ENCODE peak calls at places on chromosome 9, in five cellular contexts. R is IMR-90, I is HepG2, J is K562, X is HCT116. B is an unnamed sample.

GRCh38 chr9:70602364-70603019 is 188.0 kb upstream of the KLF9 start:
- DNase-seq in R (peak; percentile 91), I (peak; percentile 64), J (peak; percentile 55), X (peak; percentile 65), B (peak; percentile 34)

GRCh38 chr9:72390896-72391295 is 25.9 kb upstream of the ZFAND5 start:
- DNase-seq in R (no peak), I (no peak), J (no peak), X (no peak), B (no peak)

GRCh38 chr9:17159469-17159868 is 24.6 kb downstream of the CNTLN start:
- DNase-seq in R (no peak), I (no peak), J (no peak), X (no peak), B (no peak)

GRCh38 chr9:89755835-89756234 is 151.0 kb downstream of the GADD45G start:
- DNase-seq in R (peak; percentile 18), I (no peak), J (no peak), X (no peak), B (no peak)

GRCh38 chr9:105993051-105993854 is 298.9 kb downstream of the TMEM38B start:
- DNase-seq in R (no peak), I (no peak), J (no peak), X (no peak), B (no peak)

GRCh38 chr9:11701706-11702105 is 991.5 kb upstream of the TYRP1 start:
- DNase-seq in R (no peak), I (no peak), J (no peak), X (no peak), B (no peak)

GRCh38 chr9:107425110-107426025 is 64.2 kb downstream of the KLF4 start:
- DNase-seq in R (peak; percentile 19), I (peak; percentile 50), J (peak; percentile 54), X (peak; percentile 50), B (no peak)

GRCh38 chr9:112696461-112696860 is 21.5 kb downstream of the INIP start:
- DNase-seq in R (no peak), I (no peak), J (no peak), X (no peak), B (no peak)

GRCh38 chr9:93064392-93065124 is 6.1 kb downstream of the SUSD3 start:
- DNase-seq in R (no peak), I (no peak), J (peak; percentile 69), X (no peak), B (peak; percentile 94)

GRCh38 chr9:74846771-74847170 is 41.0 kb downstream of the TRPM6 start:
- DNase-seq in R (peak; percentile 6), I (peak; percentile 4), J (no peak), X (no peak), B (no peak)

GRCh38 chr9:75183293-75183692 is 95.0 kb downstream of the OSTF1 start:
- DNase-seq in R (no peak), I (no peak), J (no peak), X (no peak), B (no peak)

GRCh38 chr9:105656131-105656921 is 5.9 kb upstream of the TAL2 start:
- DNase-seq in R (no peak), I (no peak), J (peak; percentile 83), X (no peak), B (no peak)

GRCh38 chr9:121718063-121718462 is 66.6 kb downstream of the DAB2IP start:
- DNase-seq in R (peak; percentile 65), I (no peak), J (no peak), X (no peak), B (no peak)

GRCh38 chr9:126695186-126696090 is 81.7 kb downstream of the LMX1B start:
- DNase-seq in R (no peak), I (no peak), J (no peak), X (no peak), B (no peak)

GRCh38 chr9:86175743-86176456 is 76.5 kb upstream of the GOLM1 start:
- DNase-seq in R (no peak), I (no peak), J (no peak), X (no peak), B (no peak)

GRCh38 chr9:5499889-5500398 is 10.4 kb upstream of the PDCD1LG2 start:
- DNase-seq in R (peak; percentile 68), I (no peak), J (peak; percentile 24), X (no peak), B (no peak)

GRCh38 chr9:130383979-130384676 is 60.6 kb upstream of the ASS1 start:
- DNase-seq in R (no peak), I (no peak), J (no peak), X (no peak), B (no peak)

GRCh38 chr9:14296462-14296861 is 17.5 kb downstream of the NFIB start:
- DNase-seq in R (no peak), I (no peak), J (no peak), X (no peak), B (no peak)

GRCh38 chr9:73577867-73578266 is 426.2 kb downstream of the ANXA1 start:
- DNase-seq in R (no peak), I (no peak), J (no peak), X (no peak), B (no peak)

GRCh38 chr9:134570726-134571325 is 70.8 kb upstream of the COL5A1 start:
- DNase-seq in R (no peak), I (no peak), J (no peak), X (no peak), B (no peak)

GRCh38 chr9:69254223-69254622 is 70.8 kb upstream of the ENTREP1 start:
- DNase-seq in R (no peak), I (no peak), J (no peak), X (no peak), B (no peak)

GRCh38 chr9:2691626-2692025 is 25.7 kb upstream of the KCNV2 start:
- DNase-seq in R (peak; percentile 2), I (no peak), J (no peak), X (no peak), B (no peak)

GRCh38 chr9:124694394-124695279 is 76.5 kb downstream of the NR6A1 start:
- DNase-seq in R (no peak), I (peak; percentile 82), J (no peak), X (no peak), B (no peak)

GRCh38 chr9:71769175-71770165 is 1.2 kb upstream of the CEMIP2 start:
- DNase-seq in R (no peak), I (peak; percentile 78), J (peak; percentile 37), X (peak; percentile 75), B (no peak)

GRCh38 chr9:124258765-124259272 is 1.1 kb downstream of the NEK6 start:
- DNase-seq in R (no peak), I (peak; percentile 23), J (peak; percentile 19), X (no peak), B (no peak)

GRCh38 chr9:37908283-37908682 is 4.4 kb upstream of the SLC25A51 start:
- DNase-seq in R (no peak), I (no peak), J (no peak), X (no peak), B (no peak)

GRCh38 chr9:89425024-89425805 is 72.7 kb downstream of the SEMA4D start:
- DNase-seq in R (peak; percentile 69), I (no peak), J (no peak), X (no peak), B (no peak)

GRCh38 chr9:21031091-21031817 is at the start of gene HACD4:
- DNase-seq in R (peak; percentile 12), I (no peak), J (no peak), X (no peak), B (peak; percentile 27)

GRCh38 chr9:23444658-23445057 is 381.4 kb downstream of the ELAVL2 start:
- DNase-seq in R (no peak), I (no peak), J (no peak), X (no peak), B (no peak)
- H2AFZ ChIP-seq in R (no peak overlapping the region), I (no peak overlapping the region), J (no peak overlapping the region), X (no peak overlapping the region), B (no peak overlapping the region)

GRCh38 chr9:96050048-96050875 is 174.8 kb downstream of the ERCC6L2 start:
- DNase-seq in R (no peak), I (no peak), J (no peak), X (no peak), B (no peak)

GRCh38 chr9:96050876-96051185 is 175.3 kb downstream of the ERCC6L2 start:
- DNase-seq in R (no peak), I (no peak), J (no peak), X (no peak), B (no peak)

GRCh38 chr9:96047741-96048115 is 172.2 kb downstream of the ERCC6L2 start:
- DNase-seq in R (no peak), I (no peak), J (no peak), X (no peak), B (no peak)

GRCh38 chr9:96048116-96048953 is 172.8 kb downstream of the ERCC6L2 start:
- DNase-seq in R (no peak), I (peak; percentile 51), J (no peak), X (no peak), B (no peak)

GRCh38 chr9:96048954-96049831 is 173.7 kb downstream of the ERCC6L2 start:
- DNase-seq in R (no peak), I (no peak), J (no peak), X (no peak), B (no peak)
- TF ChIP-seq POLR2A in R (no peak), I (no peak), J (no peak), X (no peak), B (no peak)

GRCh38 chr9:127938298-127938690 is 640 bp upstream of the DPM2 start:
- DNase-seq in R (no peak), I (no peak), J (peak; percentile 47), X (no peak), B (no peak)
- H2AFZ ChIP-seq in R (peak overlapping the region; percentile 96), I (no peak overlapping the region), J (peak overlapping the region; percentile 93), X (no peak overlapping the region), B (peak overlapping the region; percentile 94)

DNA sequence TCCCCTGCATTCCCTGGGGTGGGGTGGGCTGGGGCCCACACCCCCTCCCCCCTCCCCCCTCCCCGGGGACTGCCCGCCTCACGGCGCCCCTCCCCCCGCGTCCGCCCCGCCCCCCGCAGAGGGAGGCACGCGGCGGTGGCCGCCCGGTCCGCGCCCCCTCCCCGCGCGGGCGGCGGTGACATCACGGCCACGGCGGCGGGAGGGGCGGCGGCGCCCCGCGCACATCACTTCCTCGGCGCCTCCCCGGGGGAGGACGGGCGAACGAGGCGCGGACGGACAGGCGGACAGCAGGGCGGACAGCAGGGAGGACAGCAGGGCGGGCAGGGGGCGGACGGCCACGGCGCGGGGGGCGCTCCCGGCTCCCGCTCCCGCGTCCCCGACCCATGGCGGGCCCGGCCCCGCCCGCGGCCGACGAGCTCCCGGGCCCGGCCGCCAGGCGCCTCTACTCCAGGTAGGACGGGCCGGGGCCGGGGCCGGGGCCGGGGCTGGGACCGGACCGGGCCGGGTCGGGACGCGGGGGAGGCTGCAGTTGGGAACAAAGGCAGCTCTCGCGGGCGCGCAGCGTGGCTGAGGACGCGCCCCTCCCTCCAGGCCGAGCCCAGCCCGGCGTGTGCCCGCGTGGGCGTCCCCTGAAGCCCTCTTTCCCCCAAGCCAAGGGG is at the start of gene GPSM1:
- DNase-seq in R (peak; percentile 58), I (no peak), J (peak; percentile 89), X (no peak), B (no peak)
- TF ChIP-seq POLR2A in R (peak; percentile 89), I (no peak), J (no peak), X (no peak), B (no peak)